ENCODE peak calls at places on chromosomes 7 and 10, in four cellular contexts. One of them, this sample, is unnamed.

GRCh38 chr10:102342462-102342861 is 53.0 kb upstream of the NFKB2 start:
- DNase-seq in GM13977: no peak
- DNase-seq in BE2C: no peak
- DNase-seq in neural progenitor cell: peak; percentile 79
- DNase-seq in this sample: no peak

GRCh38 chr10:129956902-129957673 is 7.0 kb downstream of the EBF3 start:
- DNase-seq in neural progenitor cell: peak; percentile 48
- DNase-seq in BE2C: no peak
- DNase-seq in GM13977: no peak
- DNase-seq in this sample: no peak

GRCh38 chr10:6299234-6299633 is 96.5 kb downstream of the PFKFB3 start:
- DNase-seq in neural progenitor cell: no peak
- DNase-seq in BE2C: no peak
- DNase-seq in GM13977: no peak
- DNase-seq in this sample: no peak

GRCh38 chr10:125201791-125202622 is 41.6 kb upstream of the CTBP2 start:
- DNase-seq in neural progenitor cell: no peak
- DNase-seq in BE2C: no peak
- DNase-seq in GM13977: no peak
- DNase-seq in this sample: no peak

GRCh38 chr7:28343462-28343861 is 68.9 kb upstream of the CREB5 start:
- DNase-seq in neural progenitor cell: no peak
- DNase-seq in BE2C: no peak
- DNase-seq in GM13977: no peak
- DNase-seq in this sample: no peak

GRCh38 chr7:104982308-104982755 is 31.7 kb upstream of the KMT2E start:
- DNase-seq in GM13977: no peak
- DNase-seq in neural progenitor cell: no peak
- DNase-seq in BE2C: no peak
- DNase-seq in this sample: no peak

GRCh38 chr10:3500408-3500856 is 284.6 kb downstream of the KLF6 start:
- DNase-seq in BE2C: no peak
- DNase-seq in neural progenitor cell: peak; percentile 92
- DNase-seq in GM13977: no peak
- DNase-seq in this sample: no peak

GRCh38 chr10:17703706-17704105 is 48.3 kb upstream of the TMEM236 start:
- DNase-seq in GM13977: no peak
- DNase-seq in neural progenitor cell: no peak
- DNase-seq in BE2C: no peak
- DNase-seq in this sample: no peak

GRCh38 chr10:34205452-34205851 is 609.6 kb downstream of the PARD3 start:
- DNase-seq in GM13977: no peak
- DNase-seq in neural progenitor cell: no peak
- DNase-seq in BE2C: no peak
- DNase-seq in this sample: no peak

GRCh38 chr10:111953949-111954348 is 229.6 kb downstream of the GPAM start:
- DNase-seq in GM13977: no peak
- DNase-seq in neural progenitor cell: no peak
- DNase-seq in BE2C: no peak
- DNase-seq in this sample: no peak

GRCh38 chr7:36735172-36735571 is 10.9 kb upstream of the AOAH start:
- DNase-seq in BE2C: no peak
- DNase-seq in neural progenitor cell: no peak
- DNase-seq in GM13977: no peak
- DNase-seq in this sample: no peak

GRCh38 chr7:123183431-123183830 is 16.3 kb downstream of the SLC13A1 start:
- DNase-seq in neural progenitor cell: no peak
- DNase-seq in GM13977: no peak
- DNase-seq in BE2C: no peak
- DNase-seq in this sample: no peak

GRCh38 chr7:100546129-100546867 is 7.3 kb downstream of the AGFG2 start:
- DNase-seq in neural progenitor cell: no peak
- DNase-seq in BE2C: no peak
- DNase-seq in GM13977: no peak
- DNase-seq in this sample: no peak

GRCh38 chr7:117912421-117912820 is 39.2 kb upstream of the CTTNBP2 start:
- DNase-seq in GM13977: no peak
- DNase-seq in neural progenitor cell: no peak
- DNase-seq in BE2C: no peak
- DNase-seq in this sample: no peak

GRCh38 chr10:77397103-77397502 is 240.5 kb downstream of the KCNMA1 start:
- DNase-seq in neural progenitor cell: no peak
- DNase-seq in BE2C: no peak
- DNase-seq in GM13977: no peak
- DNase-seq in this sample: no peak

GRCh38 chr10:77401681-77402080 is 235.9 kb downstream of the KCNMA1 start:
- DNase-seq in BE2C: no peak
- DNase-seq in GM13977: no peak
- DNase-seq in neural progenitor cell: no peak
- DNase-seq in this sample: no peak

GRCh38 chr10:77398558-77398957 is 239.1 kb downstream of the KCNMA1 start:
- DNase-seq in GM13977: no peak
- DNase-seq in neural progenitor cell: no peak
- DNase-seq in BE2C: no peak
- DNase-seq in this sample: no peak

GRCh38 chr10:77398986-77399755 is 238.4 kb downstream of the KCNMA1 start:
- DNase-seq in BE2C: no peak
- DNase-seq in GM13977: no peak
- DNase-seq in neural progenitor cell: no peak
- DNase-seq in this sample: no peak

GRCh38 chr10:77400041-77400440 is 237.6 kb downstream of the KCNMA1 start:
- DNase-seq in BE2C: no peak
- DNase-seq in GM13977: no peak
- DNase-seq in neural progenitor cell: peak; percentile 46
- DNase-seq in this sample: no peak
- TF ChIP-seq CTCF in BE2C: no peak
- TF ChIP-seq CTCF in GM13977: no peak
- TF ChIP-seq CTCF in neural progenitor cell: no peak
- TF ChIP-seq CTCF in this sample: no peak

DNA sequence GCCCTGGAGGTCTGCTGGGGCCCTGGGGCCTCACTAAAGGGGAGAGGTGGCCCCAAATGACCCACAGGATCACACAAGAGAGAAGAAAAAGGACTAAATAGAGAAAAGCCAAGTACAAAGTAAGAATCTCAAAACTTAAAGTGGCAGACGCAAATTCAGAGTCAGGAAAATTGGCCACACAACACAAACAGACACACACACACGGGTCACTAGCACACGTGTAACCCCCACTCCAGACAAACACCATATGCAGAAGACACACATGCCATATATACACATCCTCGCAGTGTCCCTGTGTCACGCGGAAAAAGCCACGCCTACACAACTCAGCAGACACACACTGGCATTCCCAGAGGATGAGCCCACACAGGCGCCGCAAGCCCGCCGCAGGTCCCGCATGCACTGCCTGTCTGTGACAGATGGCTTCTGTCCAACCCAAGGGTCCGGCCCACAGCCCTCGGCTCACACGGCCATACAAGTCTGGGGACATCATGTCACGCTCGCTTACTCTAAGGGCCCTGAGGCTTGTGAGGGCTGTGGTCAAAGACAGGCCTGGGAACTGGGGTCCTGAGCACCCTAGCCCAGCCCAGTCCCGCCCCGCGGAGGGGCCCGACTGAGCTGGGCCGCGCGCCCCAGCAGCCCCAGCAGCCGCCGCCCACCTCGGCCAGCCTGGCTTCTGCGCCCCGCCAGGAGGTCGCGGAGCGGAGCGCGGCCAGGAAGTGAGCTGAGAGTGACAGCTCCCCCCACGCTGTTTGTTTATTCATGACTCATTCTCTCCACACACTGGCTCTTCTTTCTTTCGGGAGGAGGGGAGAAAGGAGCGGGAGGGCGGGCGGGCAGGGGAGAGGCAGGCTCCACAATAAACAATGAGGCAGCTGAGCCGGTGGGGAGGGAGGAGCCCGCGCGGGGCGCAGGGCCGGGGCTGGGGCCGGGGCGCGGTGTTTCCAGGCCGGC is 95.5 kb upstream of the ZMIZ1 start:
- DNase-seq in neural progenitor cell: peak; percentile 91
- DNase-seq in BE2C: peak; percentile 89
- DNase-seq in GM13977: peak; percentile 98
- DNase-seq in this sample: peak; percentile 96
- TF ChIP-seq CTCF in neural progenitor cell: no peak
- TF ChIP-seq CTCF in BE2C: no peak
- TF ChIP-seq CTCF in GM13977: no peak
- TF ChIP-seq CTCF in this sample: no peak

GRCh38 chr7:107463139-107464078 is 6.4 kb upstream of the GPR22 start:
- DNase-seq in BE2C: peak; percentile 68
- DNase-seq in neural progenitor cell: peak; percentile 64
- DNase-seq in GM13977: peak; percentile 12
- DNase-seq in this sample: no peak
- TF ChIP-seq CTCF in BE2C: peak; percentile 92
- TF ChIP-seq CTCF in neural progenitor cell: peak; percentile 67
- TF ChIP-seq CTCF in GM13977: peak; percentile 74
- TF ChIP-seq CTCF in this sample: peak; percentile 81

DNA sequence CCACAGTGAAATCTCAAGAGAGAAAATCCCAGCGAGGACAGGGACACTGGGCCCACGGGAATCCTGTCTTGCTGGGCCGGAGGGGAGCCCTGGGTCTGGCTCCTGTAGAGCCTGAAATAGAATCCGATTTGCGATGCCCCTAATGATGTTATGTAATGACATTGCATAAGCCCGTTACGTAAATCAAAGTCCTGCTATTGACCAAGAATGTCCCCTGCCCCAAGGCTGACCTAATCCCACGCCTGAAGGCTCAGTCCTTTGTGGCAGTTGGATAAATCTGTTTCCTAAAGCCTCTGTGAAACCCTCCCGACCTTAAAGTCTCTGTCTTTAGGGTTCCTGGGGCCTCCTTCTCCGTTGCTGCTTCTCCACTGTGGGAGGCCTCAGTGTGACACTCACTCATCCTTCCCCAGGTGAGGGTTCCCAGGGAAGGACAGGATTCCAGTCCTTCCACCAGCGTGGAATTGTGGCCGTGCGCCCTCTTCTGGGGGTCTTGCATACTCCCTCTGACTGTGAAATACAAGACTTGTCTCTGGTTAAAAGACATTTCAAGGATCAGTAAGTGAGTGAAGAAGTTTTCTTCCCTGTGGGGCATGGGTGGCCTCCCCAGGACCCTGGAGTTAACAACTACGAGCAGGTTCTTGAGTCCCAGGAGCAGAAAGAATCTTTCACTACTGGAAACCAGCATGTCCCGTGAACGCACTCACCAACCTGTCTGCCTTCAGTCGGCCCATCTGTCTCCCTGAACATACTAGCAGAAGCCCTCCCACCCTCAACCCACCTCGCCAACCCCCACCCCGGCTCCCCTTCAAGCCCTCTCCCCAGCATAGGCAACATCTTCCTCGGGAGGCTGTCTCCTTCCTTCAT is 19.8 kb downstream of the ZNF467 start:
- DNase-seq in BE2C: peak; percentile 76
- DNase-seq in neural progenitor cell: peak; percentile 69
- DNase-seq in GM13977: no peak
- DNase-seq in this sample: no peak
- TF ChIP-seq CTCF in BE2C: peak; percentile 86
- TF ChIP-seq CTCF in neural progenitor cell: peak; percentile 76
- TF ChIP-seq CTCF in GM13977: peak; percentile 38
- TF ChIP-seq CTCF in this sample: peak; percentile 65

GRCh38 chr10:9214618-9215017 is 1160.1 kb downstream of the GATA3 start:
- DNase-seq in BE2C: no peak
- DNase-seq in neural progenitor cell: no peak
- DNase-seq in GM13977: no peak
- DNase-seq in this sample: no peak

GRCh38 chr10:9209105-9209798 is 1154.8 kb downstream of the GATA3 start:
- DNase-seq in BE2C: peak; percentile 73
- DNase-seq in neural progenitor cell: peak; percentile 79
- DNase-seq in GM13977: peak; percentile 51
- DNase-seq in this sample: no peak

GRCh38 chr10:9205558-9205957 is 1151.1 kb downstream of the GATA3 start:
- DNase-seq in GM13977: no peak
- DNase-seq in neural progenitor cell: no peak
- DNase-seq in BE2C: no peak
- DNase-seq in this sample: no peak

GRCh38 chr10:9215121-9215520 is 1160.6 kb downstream of the GATA3 start:
- DNase-seq in neural progenitor cell: no peak
- DNase-seq in GM13977: no peak
- DNase-seq in BE2C: no peak
- DNase-seq in this sample: no peak

GRCh38 chr10:9211228-9211627 is 1156.7 kb downstream of the GATA3 start:
- DNase-seq in GM13977: no peak
- DNase-seq in BE2C: no peak
- DNase-seq in neural progenitor cell: peak; percentile 4
- DNase-seq in this sample: no peak
- TF ChIP-seq CTCF in GM13977: no peak
- TF ChIP-seq CTCF in BE2C: peak; percentile 61
- TF ChIP-seq CTCF in neural progenitor cell: peak; percentile 51
- TF ChIP-seq CTCF in this sample: peak; percentile 35

GRCh38 chr10:86710987-86711236 is 42.6 kb downstream of the LDB3 start:
- DNase-seq in GM13977: no peak
- DNase-seq in neural progenitor cell: no peak
- DNase-seq in BE2C: no peak
- DNase-seq in this sample: no peak
- TF ChIP-seq CTCF in GM13977: no peak
- TF ChIP-seq CTCF in neural progenitor cell: no peak
- TF ChIP-seq CTCF in BE2C: no peak
- TF ChIP-seq CTCF in this sample: no peak

DNA sequence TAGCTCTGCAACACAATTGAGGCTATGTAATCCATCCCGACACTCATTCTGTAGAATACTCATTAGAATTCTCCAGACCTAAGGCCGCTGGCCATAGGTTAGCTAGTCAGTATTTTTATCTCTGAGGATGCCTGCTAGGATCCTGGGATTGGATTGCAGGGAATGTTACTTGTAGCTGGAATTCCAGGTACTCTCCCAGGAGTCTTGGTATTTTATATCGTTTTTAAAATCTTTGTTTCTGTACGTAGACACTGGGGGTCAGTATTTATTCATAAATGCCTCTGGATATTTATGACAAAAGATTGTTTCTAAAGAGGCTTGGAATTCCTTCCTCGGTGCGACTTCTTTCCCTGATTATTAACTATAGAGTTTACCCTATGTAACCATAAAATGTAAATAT is 40.1 kb downstream of the BPGM start:
- DNase-seq in BE2C: no peak
- DNase-seq in GM13977: no peak
- DNase-seq in neural progenitor cell: no peak
- DNase-seq in this sample: no peak
- TF ChIP-seq CTCF in BE2C: peak; percentile 18
- TF ChIP-seq CTCF in GM13977: no peak
- TF ChIP-seq CTCF in neural progenitor cell: peak; percentile 22
- TF ChIP-seq CTCF in this sample: peak; percentile 70